ENCODE peak calls at places on chromosomes 3 and 15, in four cellular contexts. O is HepG2, B is K562, Q is GM12878. S is an unnamed sample.

GRCh38 chr3:166263460-166263859 is 426.2 kb upstream of the BCHE start:
- DNase-seq in Q (no peak), B (peak), O (no peak), S (no peak)

GRCh38 chr3:30344288-30344687 is 262.1 kb upstream of the TGFBR2 start:
- DNase-seq in Q (no peak), O (peak), B (no peak), S (no peak)

GRCh38 chr3:145893331-145893730 is 267.7 kb downstream of the PLOD2 start:
- DNase-seq in O (no peak), B (no peak), Q (no peak), S (no peak)

GRCh38 chr3:109178701-109179100 is 42.2 kb downstream of the C3orf85 start:
- DNase-seq in O (no peak), Q (no peak), B (no peak), S (no peak)

GRCh38 chr3:25885544-25885943 is 95.7 kb downstream of the OXSM start:
- DNase-seq in O (no peak), B (no peak), Q (no peak), S (no peak)

GRCh38 chr3:125375950-125376679 is 990 bp upstream of the ZNF148 start:
- DNase-seq in O (peak), Q (no peak), B (peak), S (no peak)

GRCh38 chr3:16437640-16438039 is 75.9 kb downstream of the RFTN1 start:
- DNase-seq in O (no peak), Q (no peak), B (no peak), S (no peak)

GRCh38 chr3:151926956-151927355 is 53.5 kb downstream of the SUCNR1 start:
- DNase-seq in O (no peak), B (no peak), Q (no peak), S (no peak)

GRCh38 chr15:22959451-22960101 is 20.6 kb downstream of the CYFIP1 start:
- DNase-seq in B (no peak), O (no peak), Q (no peak), S (no peak)

GRCh38 chr3:57007513-57008415 is 52.7 kb upstream of the SPATA12 start:
- DNase-seq in B (peak), O (no peak), Q (no peak), S (no peak)

GRCh38 chr3:73624363-73625123 is at the start of gene PDZRN3:
- DNase-seq in O (no peak), B (no peak), Q (no peak), S (peak)

GRCh38 chr3:71859128-71859519 is 74.2 kb upstream of the PROK2 start:
- DNase-seq in B (peak), Q (no peak), O (peak), S (peak)

GRCh38 chr3:155411500-155412223 is 118.2 kb upstream of the STRIT1 start:
- DNase-seq in B (peak), Q (no peak), O (peak), S (no peak)

GRCh38 chr3:164390046-164390445 is 688.2 kb downstream of the SI start:
- DNase-seq in Q (no peak), B (no peak), O (no peak), S (no peak)

GRCh38 chr15:62931650-62932049 is 110.9 kb upstream of the TPM1 start:
- DNase-seq in B (no peak), Q (no peak), O (no peak), S (no peak)

GRCh38 chr3:50605901-50606326 is 5.7 kb downstream of the CISH start:
- DNase-seq in B (no peak), Q (no peak), O (no peak), S (no peak)

GRCh38 chr15:71921191-71921590 is 110.8 kb downstream of the NR2E3 start:
- DNase-seq in B (peak), Q (no peak), O (no peak), S (no peak)

GRCh38 chr3:128195369-128195768 is 42.1 kb downstream of the EEFSEC start:
- DNase-seq in Q (no peak), B (peak), O (no peak), S (no peak)

GRCh38 chr3:187616307-187616939 is 53.8 kb downstream of the SST start:
- DNase-seq in O (peak), Q (no peak), B (peak), S (peak)

GRCh38 chr3:134850761-134851160 is 55.7 kb downstream of the EPHB1 start:
- DNase-seq in O (no peak), Q (no peak), B (no peak), S (no peak)

GRCh38 chr15:28021281-28022039 is 77.7 kb downstream of the OCA2 start:
- DNase-seq in O (peak), Q (no peak), B (peak), S (peak)

GRCh38 chr3:177195941-177196472 is 1.3 kb downstream of the TBL1XR1 start:
- DNase-seq in B (no peak), Q (no peak), O (no peak), S (no peak)

GRCh38 chr3:55911256-55911655 is 424.1 kb upstream of the WNT5A start:
- DNase-seq in B (no peak), O (no peak), Q (no peak), S (no peak)
- TF ChIP-seq TARDBP in B (no peak), O (no peak), Q (no peak), S (no peak)

GRCh38 chr15:33757505-33758211 is 210.6 kb upstream of the CHRM5 start:
- DNase-seq in Q (no peak), B (no peak), O (no peak), S (no peak)

GRCh38 chr15:33756950-33757349 is 211.3 kb upstream of the CHRM5 start:
- DNase-seq in B (no peak), O (no peak), Q (no peak), S (no peak)

GRCh38 chr15:33753012-33753411 is 215.3 kb upstream of the CHRM5 start:
- DNase-seq in Q (no peak), B (no peak), O (no peak), S (no peak)

DNA sequence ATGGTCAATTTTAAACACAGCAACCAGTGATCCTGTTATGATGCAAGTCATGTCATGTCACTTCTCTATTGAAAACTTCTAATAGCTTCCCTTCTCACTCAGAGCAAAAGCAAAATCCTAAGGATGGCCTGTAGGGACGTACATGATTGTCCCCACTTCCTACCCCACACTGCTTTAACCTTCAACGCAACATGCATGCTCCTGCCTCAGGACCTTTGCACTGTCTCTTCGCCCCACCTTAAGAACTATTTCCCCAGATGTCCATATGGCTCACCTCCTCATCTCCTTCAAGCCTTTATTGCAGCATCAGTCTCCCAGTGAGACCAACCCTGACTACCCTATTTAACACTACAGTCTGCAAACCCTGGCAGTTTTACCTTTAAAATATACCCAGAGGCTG is 214.1 kb upstream of the CHRM5 start:
- DNase-seq in Q (no peak), O (no peak), B (no peak), S (no peak)
- TF ChIP-seq TARDBP in Q (no peak), O (no peak), B (no peak), S (no peak)

DNA sequence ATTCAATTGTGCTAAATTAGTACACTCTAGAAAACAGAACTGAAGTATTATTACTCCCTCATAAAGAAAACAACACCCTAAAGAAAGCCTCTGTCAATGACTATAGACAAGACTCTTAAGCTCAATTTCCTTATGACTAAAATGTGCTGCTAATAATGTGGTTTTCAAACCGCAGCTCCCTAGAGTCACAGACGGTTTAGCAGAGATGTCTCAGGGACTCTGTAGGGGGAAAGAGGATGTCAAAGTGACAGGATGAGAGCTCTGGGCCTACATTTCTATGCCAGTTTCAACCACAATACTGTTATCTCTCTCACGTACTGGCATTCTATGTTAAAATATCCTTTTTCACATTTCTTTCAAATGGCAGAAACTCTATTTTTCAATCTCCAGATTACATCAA is 37.6 kb upstream of the WDR49 start:
- DNase-seq in B (no peak), O (no peak), Q (peak), S (no peak)
- TF ChIP-seq TARDBP in B (no peak), O (no peak), Q (no peak), S (no peak)

GRCh38 chr3:44987318-44987717 is 11.3 kb downstream of the EXOSC7 start:
- DNase-seq in B (no peak), O (no peak), Q (no peak), S (no peak)
- TF ChIP-seq TARDBP in B (no peak), O (no peak), Q (no peak), S (no peak)

GRCh38 chr3:143685483-143685882 is 162.8 kb downstream of the SLC9A9 start:
- DNase-seq in Q (no peak), B (no peak), O (no peak), S (no peak)
- TF ChIP-seq TARDBP in Q (no peak), B (no peak), O (no peak), S (no peak)